ENCODE peak calls at places on chromosomes 6 and 20, in seven cellular contexts. One of them, this sample, is unnamed.

GRCh38 chr6:72140795-72141194 is 254.4 kb downstream of the RIMS1 start:
- DNase-seq in HL-60: no peak
- DNase-seq in hepatocyte: no peak
- DNase-seq in CD8-positive, alpha-beta T cell: no peak
- DNase-seq in A549: no peak
- DNase-seq in neural progenitor cell: no peak
- DNase-seq in A673: peak; percentile 31
- DNase-seq in this sample: no peak

GRCh38 chr20:21511485-21511849 is 2.4 kb downstream of the NKX2-2 start:
- DNase-seq in A549: no peak
- DNase-seq in neural progenitor cell: peak; percentile 47
- DNase-seq in CD8-positive, alpha-beta T cell: peak; percentile 8
- DNase-seq in A673: peak; percentile 73
- DNase-seq in HL-60: no peak
- DNase-seq in hepatocyte: no peak
- DNase-seq in this sample: no peak

GRCh38 chr6:45075246-45075645 is 252.9 kb upstream of the RUNX2 start:
- DNase-seq in CD8-positive, alpha-beta T cell: no peak
- DNase-seq in A673: no peak
- DNase-seq in hepatocyte: no peak
- DNase-seq in neural progenitor cell: no peak
- DNase-seq in HL-60: no peak
- DNase-seq in A549: peak; percentile 17
- DNase-seq in this sample: no peak

GRCh38 chr20:32635764-32636163 is 38.0 kb downstream of the C20orf203 start:
- DNase-seq in hepatocyte: no peak
- DNase-seq in A673: no peak
- DNase-seq in neural progenitor cell: no peak
- DNase-seq in HL-60: no peak
- DNase-seq in A549: no peak
- DNase-seq in CD8-positive, alpha-beta T cell: no peak
- DNase-seq in this sample: no peak

GRCh38 chr6:121993362-121993761 is 406.1 kb upstream of the HSF2 start:
- DNase-seq in HL-60: no peak
- DNase-seq in A549: no peak
- DNase-seq in CD8-positive, alpha-beta T cell: no peak
- DNase-seq in A673: no peak
- DNase-seq in hepatocyte: no peak
- DNase-seq in neural progenitor cell: no peak
- DNase-seq in this sample: no peak

GRCh38 chr6:37254881-37255280 is 2.7 kb upstream of the TBC1D22B start:
- DNase-seq in hepatocyte: no peak
- DNase-seq in A549: no peak
- DNase-seq in CD8-positive, alpha-beta T cell: no peak
- DNase-seq in HL-60: no peak
- DNase-seq in neural progenitor cell: peak; percentile 10
- DNase-seq in A673: no peak
- DNase-seq in this sample: no peak

GRCh38 chr20:62239278-62239879 is 1.1 kb downstream of the OSBPL2 start:
- DNase-seq in hepatocyte: no peak
- DNase-seq in A673: no peak
- DNase-seq in neural progenitor cell: no peak
- DNase-seq in HL-60: no peak
- DNase-seq in A549: no peak
- DNase-seq in CD8-positive, alpha-beta T cell: no peak
- DNase-seq in this sample: peak; percentile 50

GRCh38 chr20:46624941-46625340 is 26.3 kb downstream of the SLC13A3 start:
- DNase-seq in A549: no peak
- DNase-seq in hepatocyte: no peak
- DNase-seq in neural progenitor cell: no peak
- DNase-seq in CD8-positive, alpha-beta T cell: no peak
- DNase-seq in HL-60: no peak
- DNase-seq in A673: no peak
- DNase-seq in this sample: no peak

GRCh38 chr6:42572523-42572922 is 8.7 kb downstream of the UBR2 start:
- DNase-seq in hepatocyte: no peak
- DNase-seq in A673: no peak
- DNase-seq in CD8-positive, alpha-beta T cell: no peak
- DNase-seq in neural progenitor cell: no peak
- DNase-seq in HL-60: no peak
- DNase-seq in A549: no peak
- DNase-seq in this sample: no peak

GRCh38 chr20:3794701-3795420 is 1.2 kb upstream of the CDC25B start:
- DNase-seq in CD8-positive, alpha-beta T cell: no peak
- DNase-seq in A673: no peak
- DNase-seq in A549: no peak
- DNase-seq in neural progenitor cell: peak; percentile 0
- DNase-seq in HL-60: no peak
- DNase-seq in hepatocyte: no peak
- DNase-seq in this sample: no peak
- H3K27ac ChIP-seq in CD8-positive, alpha-beta T cell: peak overlapping the region; percentile 95
- H3K27ac ChIP-seq in A673: peak overlapping the region; percentile 90
- H3K27ac ChIP-seq in A549: peak overlapping the region; percentile 98
- H3K27ac ChIP-seq in neural progenitor cell: no peak overlapping the region
- H3K27ac ChIP-seq in HL-60: no peak overlapping the region
- H3K27ac ChIP-seq in hepatocyte: peak overlapping the region; percentile 91
- H3K27ac ChIP-seq in this sample: peak overlapping the region; percentile 98

GRCh38 chr6:125277838-125278237 is 23.9 kb downstream of the HDDC2 start:
- DNase-seq in neural progenitor cell: no peak
- DNase-seq in A673: no peak
- DNase-seq in A549: no peak
- DNase-seq in HL-60: no peak
- DNase-seq in hepatocyte: no peak
- DNase-seq in CD8-positive, alpha-beta T cell: no peak
- DNase-seq in this sample: no peak
- H3K4me3 ChIP-seq in neural progenitor cell: no peak overlapping the region
- H3K4me3 ChIP-seq in A673: no peak overlapping the region
- H3K4me3 ChIP-seq in A549: no peak overlapping the region
- H3K4me3 ChIP-seq in HL-60: no peak overlapping the region
- H3K4me3 ChIP-seq in hepatocyte: no peak overlapping the region
- H3K4me3 ChIP-seq in CD8-positive, alpha-beta T cell: no peak overlapping the region
- H3K4me3 ChIP-seq in this sample: no peak overlapping the region

DNA sequence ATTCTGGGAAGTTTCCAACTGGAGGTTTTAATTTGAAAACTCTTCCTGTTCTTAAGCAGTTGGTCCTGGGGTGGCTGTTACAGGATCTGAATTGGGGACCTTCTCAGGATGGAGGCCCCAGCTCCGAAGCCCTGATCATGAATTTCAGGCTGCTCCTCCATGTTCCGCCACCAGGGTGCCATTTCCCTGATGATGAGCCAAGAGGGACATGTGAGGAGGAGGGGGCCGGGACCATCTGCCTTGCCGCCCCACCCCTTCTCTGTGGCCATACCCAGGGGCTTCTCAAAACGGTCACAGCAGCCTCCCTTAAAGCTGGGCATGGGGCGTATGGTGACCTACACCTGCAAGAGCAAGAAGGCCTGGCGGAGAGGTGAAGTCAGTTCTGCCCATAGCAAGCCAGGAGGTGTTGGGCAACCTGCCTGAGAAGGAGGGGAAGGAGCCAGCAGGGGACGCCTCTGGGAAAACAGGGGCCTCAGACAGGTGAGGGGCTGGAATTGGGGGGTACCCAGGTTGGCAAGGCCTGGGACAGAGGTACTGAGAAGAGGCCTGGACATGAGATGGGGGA is 3.6 kb upstream of the BAK1 start:
- DNase-seq in hepatocyte: no peak
- DNase-seq in neural progenitor cell: peak; percentile 46
- DNase-seq in CD8-positive, alpha-beta T cell: no peak
- DNase-seq in A673: peak; percentile 68
- DNase-seq in A549: peak; percentile 39
- DNase-seq in HL-60: no peak
- DNase-seq in this sample: no peak
- H3K27ac ChIP-seq in hepatocyte: no peak overlapping the region
- H3K27ac ChIP-seq in neural progenitor cell: no peak overlapping the region
- H3K27ac ChIP-seq in CD8-positive, alpha-beta T cell: no peak overlapping the region
- H3K27ac ChIP-seq in A673: no peak overlapping the region
- H3K27ac ChIP-seq in A549: peak overlapping the region; percentile 21
- H3K27ac ChIP-seq in HL-60: no peak overlapping the region
- H3K27ac ChIP-seq in this sample: no peak overlapping the region

GRCh38 chr6:2817778-2818443 is 23.8 kb downstream of the SERPINB1 start:
- DNase-seq in A673: no peak
- DNase-seq in HL-60: no peak
- DNase-seq in CD8-positive, alpha-beta T cell: no peak
- DNase-seq in neural progenitor cell: no peak
- DNase-seq in A549: peak; percentile 24
- DNase-seq in hepatocyte: no peak
- DNase-seq in this sample: no peak

GRCh38 chr6:2816158-2816557 is 25.5 kb downstream of the SERPINB1 start:
- DNase-seq in neural progenitor cell: no peak
- DNase-seq in A549: no peak
- DNase-seq in A673: no peak
- DNase-seq in CD8-positive, alpha-beta T cell: no peak
- DNase-seq in hepatocyte: no peak
- DNase-seq in HL-60: no peak
- DNase-seq in this sample: no peak

GRCh38 chr6:2819115-2819514 is 22.5 kb downstream of the SERPINB1 start:
- DNase-seq in A549: no peak
- DNase-seq in neural progenitor cell: no peak
- DNase-seq in HL-60: no peak
- DNase-seq in CD8-positive, alpha-beta T cell: no peak
- DNase-seq in A673: no peak
- DNase-seq in hepatocyte: no peak
- DNase-seq in this sample: no peak

GRCh38 chr6:2819891-2820814 is 21.5 kb downstream of the SERPINB1 start:
- DNase-seq in HL-60: no peak
- DNase-seq in CD8-positive, alpha-beta T cell: no peak
- DNase-seq in neural progenitor cell: no peak
- DNase-seq in hepatocyte: no peak
- DNase-seq in A549: no peak
- DNase-seq in A673: no peak
- DNase-seq in this sample: no peak

GRCh38 chr6:2818593-2818992 is 23.1 kb downstream of the SERPINB1 start:
- DNase-seq in A549: no peak
- DNase-seq in hepatocyte: no peak
- DNase-seq in HL-60: no peak
- DNase-seq in neural progenitor cell: no peak
- DNase-seq in A673: no peak
- DNase-seq in CD8-positive, alpha-beta T cell: no peak
- DNase-seq in this sample: no peak
- H3K4me3 ChIP-seq in A549: no peak overlapping the region
- H3K4me3 ChIP-seq in hepatocyte: no peak overlapping the region
- H3K4me3 ChIP-seq in HL-60: no peak overlapping the region
- H3K4me3 ChIP-seq in neural progenitor cell: no peak overlapping the region
- H3K4me3 ChIP-seq in A673: no peak overlapping the region
- H3K4me3 ChIP-seq in CD8-positive, alpha-beta T cell: no peak overlapping the region
- H3K4me3 ChIP-seq in this sample: peak overlapping the region; percentile 34

DNA sequence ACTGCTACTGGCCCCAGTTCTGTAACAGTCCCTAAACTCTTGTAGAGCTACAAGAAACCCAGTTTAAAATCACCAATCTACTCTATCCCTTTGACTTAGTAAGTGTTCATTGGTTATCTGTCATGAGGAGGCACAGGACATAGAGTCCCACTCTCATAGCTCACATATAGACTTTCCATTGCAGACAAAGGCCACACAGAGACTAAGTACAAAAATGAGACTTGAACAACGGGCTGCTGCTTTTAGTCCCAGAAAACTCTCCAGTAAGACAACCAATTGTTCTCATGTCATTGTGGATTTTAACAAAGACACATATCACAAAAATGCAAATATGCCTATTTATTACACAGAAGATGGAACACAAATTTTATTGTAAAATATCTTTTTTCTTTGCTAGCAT is 197.4 kb downstream of the PTPRK start:
- DNase-seq in A549: no peak
- DNase-seq in CD8-positive, alpha-beta T cell: no peak
- DNase-seq in neural progenitor cell: no peak
- DNase-seq in HL-60: no peak
- DNase-seq in hepatocyte: no peak
- DNase-seq in A673: no peak
- DNase-seq in this sample: no peak
- H3K27ac ChIP-seq in A549: no peak overlapping the region
- H3K27ac ChIP-seq in CD8-positive, alpha-beta T cell: no peak overlapping the region
- H3K27ac ChIP-seq in neural progenitor cell: no peak overlapping the region
- H3K27ac ChIP-seq in HL-60: no peak overlapping the region
- H3K27ac ChIP-seq in hepatocyte: no peak overlapping the region
- H3K27ac ChIP-seq in A673: no peak overlapping the region
- H3K27ac ChIP-seq in this sample: no peak overlapping the region

This sample was measured in right cardiac atrium.